ENCODE peak calls at places on chromosomes 2 and 18, in seven cellular contexts. One of them, this sample, is unnamed.

GRCh38 chr2:28527196-28527595 is 31.3 kb downstream of the PLB1 start:
- DNase-seq in ACHN: no peak
- DNase-seq in neural progenitor cell: no peak
- DNase-seq in dorsolateral prefrontal cortex: no peak
- DNase-seq in omental fat pad: no peak
- DNase-seq in mammary epithelial cell: no peak
- DNase-seq in mesendoderm: peak
- DNase-seq in this sample: no peak

GRCh38 chr2:222982010-222982908 is 69.7 kb upstream of the KCNE4 start:
- DNase-seq in ACHN: peak
- DNase-seq in neural progenitor cell: peak
- DNase-seq in dorsolateral prefrontal cortex: peak
- DNase-seq in omental fat pad: no peak
- DNase-seq in mammary epithelial cell: peak
- DNase-seq in mesendoderm: peak
- DNase-seq in this sample: no peak

GRCh38 chr2:130391872-130392670 is 36.2 kb downstream of the PTPN18 start:
- DNase-seq in ACHN: no peak
- DNase-seq in neural progenitor cell: no peak
- DNase-seq in dorsolateral prefrontal cortex: no peak
- DNase-seq in omental fat pad: no peak
- DNase-seq in mammary epithelial cell: peak
- DNase-seq in mesendoderm: no peak
- DNase-seq in this sample: no peak

GRCh38 chr18:79685281-79685680 is 5.7 kb downstream of the CTDP1 start:
- DNase-seq in ACHN: no peak
- DNase-seq in neural progenitor cell: no peak
- DNase-seq in dorsolateral prefrontal cortex: no peak
- DNase-seq in omental fat pad: no peak
- DNase-seq in mammary epithelial cell: no peak
- DNase-seq in mesendoderm: no peak
- DNase-seq in this sample: no peak

GRCh38 chr18:76580288-76580962 is 85.4 kb upstream of the ZNF516 start:
- DNase-seq in ACHN: no peak
- DNase-seq in neural progenitor cell: no peak
- DNase-seq in dorsolateral prefrontal cortex: no peak
- DNase-seq in omental fat pad: no peak
- DNase-seq in mammary epithelial cell: no peak
- DNase-seq in mesendoderm: no peak
- DNase-seq in this sample: no peak

GRCh38 chr2:204072443-204073324 is 136.1 kb downstream of the ICOS start:
- DNase-seq in ACHN: peak
- DNase-seq in neural progenitor cell: peak
- DNase-seq in dorsolateral prefrontal cortex: no peak
- DNase-seq in omental fat pad: no peak
- DNase-seq in mammary epithelial cell: peak
- DNase-seq in mesendoderm: peak
- DNase-seq in this sample: peak

GRCh38 chr2:151556121-151556520 is 146.4 kb downstream of the RIF1 start:
- DNase-seq in ACHN: no peak
- DNase-seq in neural progenitor cell: no peak
- DNase-seq in dorsolateral prefrontal cortex: no peak
- DNase-seq in omental fat pad: no peak
- DNase-seq in mammary epithelial cell: peak
- DNase-seq in mesendoderm: no peak
- DNase-seq in this sample: no peak

GRCh38 chr2:196170202-196170680 is 1.1 kb downstream of the STK17B start:
- DNase-seq in ACHN: peak
- DNase-seq in neural progenitor cell: peak
- DNase-seq in dorsolateral prefrontal cortex: no peak
- DNase-seq in omental fat pad: no peak
- DNase-seq in mammary epithelial cell: peak
- DNase-seq in mesendoderm: no peak
- DNase-seq in this sample: peak

GRCh38 chr2:239853121-239853520 is 172.0 kb downstream of the NDUFA10 start:
- DNase-seq in ACHN: no peak
- DNase-seq in neural progenitor cell: no peak
- DNase-seq in dorsolateral prefrontal cortex: no peak
- DNase-seq in omental fat pad: no peak
- DNase-seq in mammary epithelial cell: no peak
- DNase-seq in mesendoderm: no peak
- DNase-seq in this sample: no peak

GRCh38 chr2:161975062-161975812 is 98.8 kb downstream of the DPP4 start:
- DNase-seq in ACHN: no peak
- DNase-seq in neural progenitor cell: no peak
- DNase-seq in dorsolateral prefrontal cortex: no peak
- DNase-seq in omental fat pad: no peak
- DNase-seq in mammary epithelial cell: peak
- DNase-seq in mesendoderm: no peak
- DNase-seq in this sample: no peak

GRCh38 chr2:2845796-2846315 is 514.8 kb upstream of the MYT1L start:
- DNase-seq in ACHN: no peak
- DNase-seq in neural progenitor cell: no peak
- DNase-seq in dorsolateral prefrontal cortex: no peak
- DNase-seq in omental fat pad: no peak
- DNase-seq in mammary epithelial cell: no peak
- DNase-seq in mesendoderm: no peak
- DNase-seq in this sample: no peak

This sample was measured in CD4-positive, CD25-positive, alpha-beta regulatory T cell.